ENCODE peak calls at places on chromosomes 3 and 15, in seven cellular contexts. O, H, L, C, D, E and V are unnamed samples.

GRCh38 chr3:31191354-31191753 is 296.9 kb upstream of the GADL1 start:
- DNase-seq in D (no peak), O (no peak), C (no peak), E (no peak), L (no peak), H (no peak), V (no peak)

GRCh38 chr3:69934398-69934797 is 65.1 kb upstream of the SAMMSON start:
- DNase-seq in E (no peak), O (no peak), C (no peak), H (no peak), L (no peak), D (no peak), V (no peak)

GRCh38 chr15:78360426-78360825 is 20.3 kb downstream of the CRABP1 start:
- DNase-seq in L (no peak), O (peak; percentile 34), H (no peak), C (peak; percentile 32), D (no peak), E (no peak), V (no peak)

GRCh38 chr3:138921316-138922292 is 25.3 kb downstream of the FOXL2 start:
- DNase-seq in O (no peak), E (peak; percentile 21), C (no peak), D (peak; percentile 91), H (no peak), L (no peak), V (no peak)

GRCh38 chr3:100045696-100046095 is 68.6 kb downstream of the FILIP1L start:
- DNase-seq in L (peak; percentile 15), H (peak; percentile 17), O (peak; percentile 76), E (no peak), C (peak; percentile 77), D (peak; percentile 99), V (no peak)

GRCh38 chr15:65832549-65833364 is 36.5 kb upstream of the RAB11A start:
- DNase-seq in E (peak; percentile 99), L (peak; percentile 79), O (peak; percentile 74), H (peak; percentile 96), C (peak; percentile 96), D (peak; percentile 91), V (peak; percentile 96)

GRCh38 chr15:67319968-67320367 is 65.4 kb downstream of the IQCH start:
- DNase-seq in E (no peak), O (no peak), D (no peak), L (no peak), H (no peak), C (no peak), V (no peak)

GRCh38 chr3:23004971-23005370 is 198.2 kb upstream of the UBE2E2 start:
- DNase-seq in L (no peak), H (no peak), D (peak; percentile 90), O (no peak), C (no peak), E (peak; percentile 61), V (no peak)

GRCh38 chr3:192597511-192597910 is 129.8 kb downstream of the FGF12 start:
- DNase-seq in H (no peak), C (no peak), L (no peak), D (no peak), O (no peak), E (no peak), V (no peak)

GRCh38 chr3:48435774-48436476 is 4.0 kb downstream of the CCDC51 start:
- DNase-seq in L (no peak), C (peak; percentile 92), E (peak; percentile 81), D (peak; percentile 65), O (peak; percentile 87), H (peak; percentile 91), V (peak; percentile 98)
- H3K4me1 ChIP-seq in L (no peaks in the 10 kb centered on the region), C (peaks cover 5% of the 10 kb centered on the region), E (peaks cover 38% of the 10 kb centered on the region), D (peaks cover 10% of the 10 kb centered on the region), O (peaks cover 39% of the 10 kb centered on the region), H (peaks cover 28% of the 10 kb centered on the region), V (no peaks in the 10 kb centered on the region)

DNA sequence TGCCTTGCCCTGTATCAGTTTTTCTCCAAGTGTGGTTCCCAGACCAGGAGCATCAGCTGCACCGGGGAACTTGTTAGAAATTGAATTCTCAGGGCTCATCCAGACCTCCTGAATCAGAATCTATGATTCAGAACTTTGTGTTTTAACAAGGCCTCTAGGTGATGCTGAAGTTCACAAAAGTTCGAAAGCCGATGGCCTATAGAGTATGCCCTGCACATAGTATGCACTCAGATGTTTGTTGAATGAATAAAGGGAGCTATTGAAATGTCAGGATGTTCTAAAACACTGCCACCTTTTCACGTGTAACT is 666 bp upstream of the LARP6 start:
- DNase-seq in C (no peak), D (peak; percentile 61), E (peak; percentile 55), O (no peak), H (no peak), L (no peak), V (no peak)
- H3K4me1 ChIP-seq in C (no peaks in the 10 kb centered on the region), D (peaks cover 29% of the 10 kb centered on the region), E (peaks cover 41% of the 10 kb centered on the region), O (peaks cover 81% of the 10 kb centered on the region), H (peaks cover 23% of the 10 kb centered on the region), L (no peaks in the 10 kb centered on the region), V (no peaks in the 10 kb centered on the region)

GRCh38 chr3:42525736-42526345 is 23.4 kb downstream of the VIPR1 start:
- DNase-seq in D (no peak), C (no peak), E (no peak), H (no peak), L (no peak), O (no peak), V (no peak)

GRCh38 chr3:42525212-42525611 is 22.8 kb downstream of the VIPR1 start:
- DNase-seq in L (no peak), H (no peak), D (no peak), E (no peak), C (no peak), O (no peak), V (no peak)

GRCh38 chr3:42527368-42527917 is 25.0 kb downstream of the VIPR1 start:
- DNase-seq in O (no peak), L (no peak), E (no peak), D (no peak), C (no peak), H (no peak), V (no peak)

GRCh38 chr3:42529463-42529862 is 27.0 kb downstream of the VIPR1 start:
- DNase-seq in H (no peak), O (no peak), D (no peak), E (no peak), C (no peak), L (no peak), V (no peak)

GRCh38 chr3:42526616-42527367 is 24.3 kb downstream of the VIPR1 start:
- DNase-seq in E (no peak), C (no peak), D (no peak), L (no peak), O (no peak), H (no peak), V (peak; percentile 63)
- H3K4me1 ChIP-seq in E (no peaks in the 10 kb centered on the region), C (no peaks in the 10 kb centered on the region), D (no peaks in the 10 kb centered on the region), L (no peaks in the 10 kb centered on the region), O (no peaks in the 10 kb centered on the region), H (no peaks in the 10 kb centered on the region), V (no peaks in the 10 kb centered on the region)

GRCh38 chr3:129278970-129279906 is 568 bp downstream of the HMCES start:
- DNase-seq in H (no peak), D (peak; percentile 81), E (peak; percentile 56), L (no peak), O (peak; percentile 34), C (peak; percentile 72), V (peak; percentile 87)

GRCh38 chr3:129278439-129278969 is at the start of gene HMCES:
- DNase-seq in E (peak; percentile 82), H (peak; percentile 92), O (peak; percentile 95), D (peak; percentile 79), L (peak; percentile 61), C (peak; percentile 96), V (peak; percentile 98)

GRCh38 chr3:129277829-129278271 is 820 bp upstream of the HMCES start:
- DNase-seq in E (peak; percentile 8), D (no peak), C (peak; percentile 62), O (no peak), L (no peak), H (no peak), V (peak; percentile 64)

GRCh38 chr3:129281726-129282125 is 3.1 kb downstream of the HMCES start:
- DNase-seq in E (no peak), C (no peak), O (no peak), D (no peak), L (no peak), H (no peak), V (no peak)

GRCh38 chr3:129280183-129280582 is 1.5 kb downstream of the HMCES start:
- DNase-seq in H (no peak), D (no peak), E (no peak), O (no peak), C (no peak), L (no peak), V (no peak)
- H3K4me1 ChIP-seq in H (peaks cover 21% of the 10 kb centered on the region), D (peaks cover 8% of the 10 kb centered on the region), E (peaks cover 22% of the 10 kb centered on the region), O (peaks cover 56% of the 10 kb centered on the region), C (no peaks in the 10 kb centered on the region), L (no peaks in the 10 kb centered on the region), V (peaks cover 10% of the 10 kb centered on the region)

GRCh38 chr3:195119461-195120198 is 151.3 kb downstream of the XXYLT1 start:
- DNase-seq in L (no peak), D (peak; percentile 92), E (peak; percentile 6), C (no peak), H (no peak), O (no peak), V (peak; percentile 93)
- H3K4me1 ChIP-seq in L (no peaks in the 10 kb centered on the region), D (peaks cover 4% of the 10 kb centered on the region), E (peaks cover 7% of the 10 kb centered on the region), C (no peaks in the 10 kb centered on the region), H (no peaks in the 10 kb centered on the region), O (peaks cover 38% of the 10 kb centered on the region), V (peaks cover 33% of the 10 kb centered on the region)